ENCODE peak calls at places on chromosomes 11 and 22, in four cellular contexts. One of them, this sample, is unnamed.

GRCh38 chr11:44680982-44681597 is 45.7 kb upstream of the TSPAN18 start:
- DNase-seq in K562: no peak
- DNase-seq in HCT116: no peak
- DNase-seq in HepG2: no peak
- DNase-seq in this sample: no peak

GRCh38 chr22:19803736-19804267 is 43.2 kb downstream of the TBX1 start:
- DNase-seq in K562: no peak
- DNase-seq in HCT116: no peak
- DNase-seq in HepG2: no peak
- DNase-seq in this sample: no peak

GRCh38 chr11:86418929-86419328 is 44.2 kb downstream of the CCDC81 start:
- DNase-seq in K562: no peak
- DNase-seq in HCT116: no peak
- DNase-seq in HepG2: no peak
- DNase-seq in this sample: no peak

GRCh38 chr11:128487978-128488377 is 99.4 kb downstream of the ETS1 start:
- DNase-seq in K562: no peak
- DNase-seq in HCT116: no peak
- DNase-seq in HepG2: no peak
- DNase-seq in this sample: no peak

GRCh38 chr11:17611049-17611448 is 64.0 kb downstream of the OTOG start:
- DNase-seq in K562: no peak
- DNase-seq in HCT116: no peak
- DNase-seq in HepG2: no peak
- DNase-seq in this sample: no peak

GRCh38 chr11:35584321-35584720 is 33.9 kb upstream of the FJX1 start:
- DNase-seq in K562: no peak
- DNase-seq in HCT116: no peak
- DNase-seq in HepG2: no peak
- DNase-seq in this sample: no peak

GRCh38 chr22:49976439-49977175 is 16.0 kb downstream of the PIM3 start:
- DNase-seq in K562: no peak
- DNase-seq in HCT116: no peak
- DNase-seq in HepG2: no peak
- DNase-seq in this sample: no peak

GRCh38 chr22:17106785-17107546 is 14.2 kb downstream of the TMEM121B start:
- DNase-seq in K562: no peak
- DNase-seq in HCT116: no peak
- DNase-seq in HepG2: no peak
- DNase-seq in this sample: no peak

GRCh38 chr11:25902476-25902875 is 429.5 kb upstream of the ANO3 start:
- DNase-seq in K562: no peak
- DNase-seq in HCT116: no peak
- DNase-seq in HepG2: no peak
- DNase-seq in this sample: no peak

GRCh38 chr11:69587454-69588081 is 53.4 kb upstream of the CCND1 start:
- DNase-seq in K562: no peak
- DNase-seq in HCT116: peak
- DNase-seq in HepG2: peak
- DNase-seq in this sample: peak

GRCh38 chr22:32326647-32327046 is 31.0 kb upstream of the RFPL3 start:
- DNase-seq in K562: no peak
- DNase-seq in HCT116: no peak
- DNase-seq in HepG2: no peak
- DNase-seq in this sample: no peak

GRCh38 chr11:46238967-46239800 is 38.3 kb upstream of the CREB3L1 start:
- DNase-seq in K562: peak
- DNase-seq in HCT116: peak
- DNase-seq in HepG2: peak
- DNase-seq in this sample: no peak

GRCh38 chr22:35269630-35270029 is 12.3 kb downstream of the HMGXB4 start:
- DNase-seq in K562: no peak
- DNase-seq in HCT116: no peak
- DNase-seq in HepG2: no peak
- DNase-seq in this sample: no peak

GRCh38 chr11:116986521-116987105 is 111.6 kb downstream of the SIK3 start:
- DNase-seq in K562: no peak
- DNase-seq in HCT116: no peak
- DNase-seq in HepG2: peak
- DNase-seq in this sample: peak
- H3K4me3 ChIP-seq in K562: no peak
- H3K4me3 ChIP-seq in HCT116: no peak
- H3K4me3 ChIP-seq in HepG2: no peak
- H3K4me3 ChIP-seq in this sample: no peak

DNA sequence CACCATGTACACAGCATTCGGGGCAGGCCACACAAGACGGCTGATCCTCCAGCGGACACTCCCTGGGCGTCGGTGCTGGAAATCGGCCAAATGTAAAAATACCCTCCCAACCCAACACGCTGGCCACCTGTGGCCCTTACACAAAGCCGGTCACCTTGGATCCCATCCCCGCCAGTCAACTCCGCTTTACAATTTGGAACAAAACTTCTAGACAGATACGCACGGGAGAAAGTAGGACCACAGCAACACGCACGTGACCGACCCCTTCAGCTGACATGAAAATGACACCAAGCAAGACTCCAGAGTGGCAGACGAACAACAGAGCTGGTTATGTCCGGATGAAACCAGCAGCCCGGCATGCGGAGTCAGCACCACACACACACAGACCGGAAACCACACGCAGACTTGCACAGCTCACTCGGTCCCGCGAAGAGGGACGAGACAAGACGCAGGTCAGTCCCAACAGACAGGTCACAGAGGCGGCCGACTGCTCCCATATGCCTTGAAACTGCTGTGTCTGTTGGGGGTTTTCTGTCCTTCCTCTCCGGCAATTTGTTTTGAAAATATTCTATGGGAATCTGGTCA is 366.6 kb downstream of the SHANK2 start:
- DNase-seq in K562: no peak
- DNase-seq in HCT116: no peak
- DNase-seq in HepG2: no peak
- DNase-seq in this sample: no peak
- TF ChIP-seq TCF7L2 in K562: no peak
- TF ChIP-seq TCF7L2 in HCT116: no peak
- TF ChIP-seq TCF7L2 in HepG2: no peak
- TF ChIP-seq TCF7L2 in this sample: no peak

DNA sequence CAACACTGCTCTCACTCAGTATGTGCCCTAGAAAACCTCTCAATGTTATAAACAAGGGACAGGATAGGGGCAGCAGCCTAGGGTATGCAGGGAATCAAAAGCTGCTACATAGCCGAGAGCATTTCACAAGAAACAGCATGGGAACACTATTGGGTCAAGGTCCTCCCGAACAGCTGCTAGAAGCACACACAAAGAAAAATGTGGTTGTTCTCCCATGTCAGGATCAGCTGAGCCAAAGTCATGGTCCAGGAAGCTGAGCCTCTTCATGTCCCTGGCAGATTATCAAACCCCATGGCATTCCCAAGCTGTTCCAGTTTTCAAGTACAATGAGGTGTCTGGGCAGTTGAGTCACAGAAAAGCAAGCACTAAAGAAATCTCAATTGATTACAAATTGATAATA is 21.0 kb upstream of the GDPD4 start:
- DNase-seq in K562: no peak
- DNase-seq in HCT116: no peak
- DNase-seq in HepG2: no peak
- DNase-seq in this sample: no peak
- TF ChIP-seq POLR2AphosphoS5 in K562: no peak
- TF ChIP-seq POLR2AphosphoS5 in HCT116: no peak
- TF ChIP-seq POLR2AphosphoS5 in HepG2: no peak
- TF ChIP-seq POLR2AphosphoS5 in this sample: no peak

GRCh38 chr22:21014202-21015050 is 539 bp upstream of the P2RX6 start:
- DNase-seq in K562: peak
- DNase-seq in HCT116: peak
- DNase-seq in HepG2: peak
- DNase-seq in this sample: no peak
- H3K4me3 ChIP-seq in K562: peak
- H3K4me3 ChIP-seq in HCT116: peak
- H3K4me3 ChIP-seq in HepG2: peak
- H3K4me3 ChIP-seq in this sample: peak

GRCh38 chr11:65576867-65577755 is 1.3 kb downstream of the EHBP1L1 start:
- DNase-seq in K562: no peak
- DNase-seq in HCT116: no peak
- DNase-seq in HepG2: peak
- DNase-seq in this sample: peak
- TF ChIP-seq TCF7L2 in K562: no peak
- TF ChIP-seq TCF7L2 in HCT116: no peak
- TF ChIP-seq TCF7L2 in HepG2: no peak
- TF ChIP-seq TCF7L2 in this sample: peak

GRCh38 chr11:13367115-13367514 is 89.5 kb downstream of the BMAL1 start:
- DNase-seq in K562: no peak
- DNase-seq in HCT116: no peak
- DNase-seq in HepG2: no peak
- DNase-seq in this sample: no peak

GRCh38 chr11:13362596-13363109 is 85.1 kb downstream of the BMAL1 start:
- DNase-seq in K562: no peak
- DNase-seq in HCT116: no peak
- DNase-seq in HepG2: no peak
- DNase-seq in this sample: no peak

GRCh38 chr11:13368041-13368446 is 90.5 kb downstream of the BMAL1 start:
- DNase-seq in K562: no peak
- DNase-seq in HCT116: no peak
- DNase-seq in HepG2: peak
- DNase-seq in this sample: no peak

GRCh38 chr11:13364388-13364787 is 86.8 kb downstream of the BMAL1 start:
- DNase-seq in K562: no peak
- DNase-seq in HCT116: no peak
- DNase-seq in HepG2: no peak
- DNase-seq in this sample: no peak

GRCh38 chr11:13366266-13367026 is 88.9 kb downstream of the BMAL1 start:
- DNase-seq in K562: no peak
- DNase-seq in HCT116: no peak
- DNase-seq in HepG2: no peak
- DNase-seq in this sample: no peak
- TF ChIP-seq POLR2AphosphoS5 in K562: no peak
- TF ChIP-seq POLR2AphosphoS5 in HCT116: no peak
- TF ChIP-seq POLR2AphosphoS5 in HepG2: no peak
- TF ChIP-seq POLR2AphosphoS5 in this sample: no peak

DNA sequence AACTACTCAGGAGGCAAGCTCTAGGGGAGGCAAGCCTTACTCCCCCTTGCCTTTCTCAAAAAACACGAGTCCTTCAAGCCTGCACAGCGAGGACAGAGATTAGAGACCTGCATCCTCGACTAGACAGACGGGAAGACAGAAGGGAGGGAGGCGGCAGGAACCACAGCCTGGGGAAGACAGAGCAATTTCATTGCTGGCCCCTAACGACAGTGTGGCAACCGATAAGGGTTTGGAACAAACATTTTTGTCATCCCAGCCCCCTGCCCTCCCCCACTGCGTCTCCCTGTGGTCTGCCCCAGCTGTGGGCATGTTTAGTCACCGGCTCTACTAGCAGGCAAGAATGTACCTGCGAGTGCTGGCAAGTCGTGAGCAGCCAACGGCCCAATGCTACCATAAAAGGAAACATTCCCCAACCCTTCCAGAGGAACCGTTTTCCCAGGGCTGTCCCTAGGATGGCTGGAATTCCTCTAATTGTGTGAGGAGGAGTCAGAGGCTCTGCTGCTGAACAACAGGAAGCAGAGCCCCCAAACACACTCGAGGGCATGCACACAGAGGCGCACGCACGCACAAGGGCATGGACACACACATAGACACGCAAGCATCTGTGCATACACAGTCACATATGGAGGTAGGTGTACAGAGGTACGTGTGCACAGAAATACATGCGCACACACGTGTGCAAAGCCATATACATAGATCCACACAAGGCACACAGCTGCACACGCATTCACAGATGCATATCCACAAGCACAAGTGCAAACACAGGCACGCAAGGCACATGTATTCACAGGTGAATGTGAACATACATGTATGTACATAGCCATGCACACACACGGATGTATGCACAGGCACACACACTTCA is 58.3 kb downstream of the MYH9 start:
- DNase-seq in K562: peak
- DNase-seq in HCT116: peak
- DNase-seq in HepG2: peak
- DNase-seq in this sample: no peak
- H3K4me3 ChIP-seq in K562: no peak
- H3K4me3 ChIP-seq in HCT116: peak
- H3K4me3 ChIP-seq in HepG2: no peak
- H3K4me3 ChIP-seq in this sample: no peak

DNA sequence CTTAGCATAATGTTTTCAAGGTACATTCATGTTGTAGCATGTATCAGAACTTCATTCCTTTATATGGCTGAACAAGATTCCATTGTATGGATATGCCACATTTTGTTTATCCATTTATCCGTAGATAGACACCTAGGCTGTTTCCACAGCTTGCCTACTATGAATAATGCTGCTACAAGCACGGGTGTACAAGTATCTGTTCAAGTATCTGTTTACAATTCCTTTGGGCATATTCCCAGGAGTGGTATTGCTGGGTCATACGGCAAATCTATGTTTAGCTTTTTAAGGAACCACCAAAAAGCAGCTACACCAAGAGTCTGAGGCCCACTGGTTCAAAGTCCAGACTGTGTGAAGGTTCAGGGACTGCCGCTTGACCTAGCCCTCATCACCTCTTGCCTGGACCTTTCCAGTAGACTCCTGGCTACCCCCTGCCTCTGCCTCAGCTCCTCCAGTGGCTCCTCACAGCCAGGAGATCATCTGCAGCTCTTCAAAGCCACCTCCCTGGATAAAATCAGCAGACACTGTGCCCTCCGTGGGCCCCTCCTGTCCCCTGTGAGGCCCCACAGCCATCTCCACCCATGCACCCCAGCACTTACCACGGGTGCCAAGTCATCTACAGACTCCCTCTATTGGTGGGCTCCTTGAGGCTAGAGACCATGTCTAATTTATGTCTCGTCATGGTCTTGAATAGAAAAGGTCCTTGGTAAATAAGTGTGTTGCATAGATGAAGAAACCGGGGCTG is 160.3 kb downstream of the MN1 start:
- DNase-seq in K562: no peak
- DNase-seq in HCT116: no peak
- DNase-seq in HepG2: no peak
- DNase-seq in this sample: no peak
- TF ChIP-seq TCF7L2 in K562: no peak
- TF ChIP-seq TCF7L2 in HCT116: no peak
- TF ChIP-seq TCF7L2 in HepG2: no peak
- TF ChIP-seq TCF7L2 in this sample: no peak